ENCODE peak calls at places on chromosome 6, in six cellular contexts. One of them, this sample, is unnamed.

GRCh38 chr6:148414836-148415235 is 72.2 kb downstream of the SASH1 start:
- DNase-seq in Right ventricle myocardium superior: no peak
- DNase-seq in NCI-H774: no peak
- DNase-seq in immature natural killer cell: no peak
- DNase-seq in colonic mucosa: no peak
- DNase-seq in H9: no peak
- DNase-seq in this sample: peak

GRCh38 chr6:55448446-55448845 is 121.2 kb downstream of the GFRAL start:
- DNase-seq in Right ventricle myocardium superior: no peak
- DNase-seq in NCI-H774: no peak
- DNase-seq in immature natural killer cell: no peak
- DNase-seq in colonic mucosa: no peak
- DNase-seq in H9: no peak
- DNase-seq in this sample: no peak

GRCh38 chr6:148364056-148364844 is 21.6 kb downstream of the SASH1 start:
- DNase-seq in Right ventricle myocardium superior: no peak
- DNase-seq in NCI-H774: no peak
- DNase-seq in immature natural killer cell: no peak
- DNase-seq in colonic mucosa: no peak
- DNase-seq in H9: no peak
- DNase-seq in this sample: peak

GRCh38 chr6:153167026-153167891 is 36.2 kb upstream of the RGS17 start:
- DNase-seq in Right ventricle myocardium superior: no peak
- DNase-seq in NCI-H774: no peak
- DNase-seq in immature natural killer cell: no peak
- DNase-seq in colonic mucosa: no peak
- DNase-seq in H9: no peak
- DNase-seq in this sample: peak

GRCh38 chr6:129131282-129131681 is 248.3 kb downstream of the LAMA2 start:
- DNase-seq in Right ventricle myocardium superior: peak
- DNase-seq in NCI-H774: no peak
- DNase-seq in immature natural killer cell: no peak
- DNase-seq in colonic mucosa: no peak
- DNase-seq in H9: no peak
- DNase-seq in this sample: peak

GRCh38 chr6:11354019-11354418 is 121.6 kb upstream of the NEDD9 start:
- DNase-seq in Right ventricle myocardium superior: peak
- DNase-seq in NCI-H774: no peak
- DNase-seq in immature natural killer cell: no peak
- DNase-seq in colonic mucosa: no peak
- DNase-seq in H9: no peak
- DNase-seq in this sample: peak

GRCh38 chr6:7085911-7086310 is 21.9 kb upstream of the RREB1 start:
- DNase-seq in Right ventricle myocardium superior: peak
- DNase-seq in NCI-H774: no peak
- DNase-seq in immature natural killer cell: no peak
- DNase-seq in colonic mucosa: peak
- DNase-seq in H9: no peak
- DNase-seq in this sample: peak

GRCh38 chr6:6001443-6001842 is 5.3 kb downstream of the NRN1 start:
- DNase-seq in Right ventricle myocardium superior: no peak
- DNase-seq in NCI-H774: no peak
- DNase-seq in immature natural killer cell: no peak
- DNase-seq in colonic mucosa: no peak
- DNase-seq in H9: no peak
- DNase-seq in this sample: no peak

GRCh38 chr6:137799950-137800568 is 67.0 kb upstream of the TNFAIP3 start:
- DNase-seq in Right ventricle myocardium superior: no peak
- DNase-seq in NCI-H774: peak
- DNase-seq in immature natural killer cell: peak
- DNase-seq in colonic mucosa: peak
- DNase-seq in H9: peak
- DNase-seq in this sample: peak

This sample was measured in LHCN-M2.